ENCODE peak calls at places on chromosomes 3 and 15, in ten cellular contexts. One of them, this sample, is unnamed.

GRCh38 chr3:39147711-39148115 is 5.7 kb downstream of the CSRNP1 start:
- DNase-seq in activated B cell treated with CpG ODN at 0.5 μM for 24 hours: no peak
- DNase-seq in CD4-positive, alpha-beta T cell: no peak
- DNase-seq in kidney epithelial cell: no peak
- DNase-seq in heart right ventricle: no peak
- DNase-seq in colonic mucosa: peak; percentile 37
- DNase-seq in GM20000: no peak
- DNase-seq in upper lobe of right lung: no peak
- DNase-seq in osteocyte: no peak
- DNase-seq in WERI-Rb-1: peak; percentile 52
- DNase-seq in this sample: no peak

GRCh38 chr15:90955911-90956310 is 1.2 kb downstream of the RCCD1 start:
- DNase-seq in activated B cell treated with CpG ODN at 0.5 μM for 24 hours: no peak
- DNase-seq in CD4-positive, alpha-beta T cell: no peak
- DNase-seq in kidney epithelial cell: no peak
- DNase-seq in heart right ventricle: no peak
- DNase-seq in colonic mucosa: peak; percentile 85
- DNase-seq in GM20000: peak; percentile 40
- DNase-seq in upper lobe of right lung: no peak
- DNase-seq in osteocyte: no peak
- DNase-seq in WERI-Rb-1: no peak
- DNase-seq in this sample: no peak

GRCh38 chr15:30990036-30990435 is 1.4 kb downstream of the MTMR10 start:
- DNase-seq in activated B cell treated with CpG ODN at 0.5 μM for 24 hours: no peak
- DNase-seq in CD4-positive, alpha-beta T cell: no peak
- DNase-seq in kidney epithelial cell: no peak
- DNase-seq in heart right ventricle: no peak
- DNase-seq in colonic mucosa: no peak
- DNase-seq in GM20000: no peak
- DNase-seq in upper lobe of right lung: no peak
- DNase-seq in osteocyte: no peak
- DNase-seq in WERI-Rb-1: no peak
- DNase-seq in this sample: no peak

GRCh38 chr15:40567111-40567510 is 2.0 kb upstream of the RPUSD2 start:
- DNase-seq in activated B cell treated with CpG ODN at 0.5 μM for 24 hours: no peak
- DNase-seq in CD4-positive, alpha-beta T cell: no peak
- DNase-seq in kidney epithelial cell: no peak
- DNase-seq in heart right ventricle: no peak
- DNase-seq in colonic mucosa: no peak
- DNase-seq in GM20000: peak; percentile 36
- DNase-seq in upper lobe of right lung: no peak
- DNase-seq in osteocyte: no peak
- DNase-seq in WERI-Rb-1: peak; percentile 43
- DNase-seq in this sample: no peak

GRCh38 chr3:169362261-169362660 is 301.3 kb downstream of the MECOM start:
- DNase-seq in activated B cell treated with CpG ODN at 0.5 μM for 24 hours: no peak
- DNase-seq in CD4-positive, alpha-beta T cell: no peak
- DNase-seq in kidney epithelial cell: no peak
- DNase-seq in heart right ventricle: no peak
- DNase-seq in colonic mucosa: peak; percentile 78
- DNase-seq in GM20000: no peak
- DNase-seq in upper lobe of right lung: no peak
- DNase-seq in osteocyte: no peak
- DNase-seq in WERI-Rb-1: no peak
- DNase-seq in this sample: no peak

GRCh38 chr3:5002174-5002870 is 23.1 kb downstream of the BHLHE40 start:
- DNase-seq in activated B cell treated with CpG ODN at 0.5 μM for 24 hours: no peak
- DNase-seq in CD4-positive, alpha-beta T cell: peak; percentile 31
- DNase-seq in kidney epithelial cell: no peak
- DNase-seq in heart right ventricle: no peak
- DNase-seq in colonic mucosa: no peak
- DNase-seq in GM20000: no peak
- DNase-seq in upper lobe of right lung: no peak
- DNase-seq in osteocyte: no peak
- DNase-seq in WERI-Rb-1: no peak
- DNase-seq in this sample: no peak

GRCh38 chr3:150765949-150766720 is 3.2 kb upstream of the SIAH2 start:
- DNase-seq in activated B cell treated with CpG ODN at 0.5 μM for 24 hours: no peak
- DNase-seq in CD4-positive, alpha-beta T cell: no peak
- DNase-seq in kidney epithelial cell: no peak
- DNase-seq in heart right ventricle: no peak
- DNase-seq in colonic mucosa: no peak
- DNase-seq in GM20000: peak; percentile 51
- DNase-seq in upper lobe of right lung: no peak
- DNase-seq in osteocyte: no peak
- DNase-seq in WERI-Rb-1: no peak
- DNase-seq in this sample: no peak

GRCh38 chr3:9179826-9180763 is 69.4 kb downstream of the SRGAP3 start:
- DNase-seq in activated B cell treated with CpG ODN at 0.5 μM for 24 hours: no peak
- DNase-seq in CD4-positive, alpha-beta T cell: no peak
- DNase-seq in kidney epithelial cell: no peak
- DNase-seq in heart right ventricle: no peak
- DNase-seq in colonic mucosa: no peak
- DNase-seq in GM20000: peak; percentile 48
- DNase-seq in upper lobe of right lung: no peak
- DNase-seq in osteocyte: no peak
- DNase-seq in WERI-Rb-1: no peak
- DNase-seq in this sample: no peak

DNA sequence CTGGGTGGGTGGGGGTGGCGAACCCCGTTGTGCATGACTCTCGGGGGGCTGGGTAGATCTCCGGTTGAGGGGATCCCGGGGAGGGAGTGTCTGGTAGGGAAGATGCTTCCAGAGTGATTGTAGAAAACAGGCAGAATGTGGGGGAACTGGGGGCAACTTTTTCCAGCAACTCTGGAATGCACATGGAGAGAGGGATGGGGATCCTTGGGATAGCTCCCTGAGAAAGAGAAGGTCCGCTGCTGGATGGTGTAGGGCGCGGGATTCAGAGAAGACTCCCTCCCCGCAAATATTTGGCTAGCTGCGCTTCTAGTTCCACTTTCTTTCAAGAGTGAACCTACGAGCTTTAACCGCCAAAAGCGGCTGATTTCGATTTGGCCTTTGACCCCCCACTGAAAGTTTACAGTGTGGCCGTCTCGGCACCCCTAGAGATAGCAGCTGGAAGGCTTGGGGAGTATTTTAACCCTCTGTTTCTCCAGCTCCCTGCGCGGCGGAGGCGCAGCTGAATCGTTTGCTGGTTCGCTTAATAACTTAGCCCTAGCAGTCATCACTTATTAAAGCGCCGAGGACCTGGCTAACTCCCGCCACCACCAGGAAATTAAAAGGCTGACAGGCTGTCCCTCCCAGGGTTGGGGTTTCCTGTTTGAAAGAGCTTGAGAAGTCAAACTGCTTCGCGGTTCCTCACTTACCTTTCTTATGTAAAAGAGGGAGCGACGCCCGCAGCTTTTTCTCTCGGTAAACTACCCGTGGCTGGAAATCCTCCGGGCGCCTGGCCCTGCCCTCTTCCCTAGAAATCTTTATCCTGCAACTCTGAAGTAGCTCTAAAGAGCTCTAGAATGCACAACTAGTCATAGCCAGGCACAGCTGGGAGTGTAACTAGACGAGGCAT is 1.2 kb downstream of the PHLDB2 start:
- DNase-seq in activated B cell treated with CpG ODN at 0.5 μM for 24 hours: peak; percentile 52
- DNase-seq in CD4-positive, alpha-beta T cell: peak; percentile 34
- DNase-seq in kidney epithelial cell: no peak
- DNase-seq in heart right ventricle: peak; percentile 68
- DNase-seq in colonic mucosa: peak; percentile 66
- DNase-seq in GM20000: peak; percentile 83
- DNase-seq in upper lobe of right lung: peak; percentile 82
- DNase-seq in osteocyte: peak; percentile 87
- DNase-seq in WERI-Rb-1: peak; percentile 83
- DNase-seq in this sample: no peak
- TF ChIP-seq CTCF in activated B cell treated with CpG ODN at 0.5 μM for 24 hours: no peak
- TF ChIP-seq CTCF in CD4-positive, alpha-beta T cell: no peak
- TF ChIP-seq CTCF in kidney epithelial cell: peak; percentile 53
- TF ChIP-seq CTCF in heart right ventricle: peak; percentile 75
- TF ChIP-seq CTCF in colonic mucosa: peak; percentile 27
- TF ChIP-seq CTCF in GM20000: no peak
- TF ChIP-seq CTCF in upper lobe of right lung: peak; percentile 58
- TF ChIP-seq CTCF in osteocyte: peak; percentile 69
- TF ChIP-seq CTCF in WERI-Rb-1: peak; percentile 39
- TF ChIP-seq CTCF in this sample: peak; percentile 39

GRCh38 chr3:152922554-152922953 is 87.6 kb downstream of the P2RY1 start:
- DNase-seq in activated B cell treated with CpG ODN at 0.5 μM for 24 hours: no peak
- DNase-seq in CD4-positive, alpha-beta T cell: no peak
- DNase-seq in kidney epithelial cell: no peak
- DNase-seq in heart right ventricle: no peak
- DNase-seq in colonic mucosa: no peak
- DNase-seq in GM20000: no peak
- DNase-seq in upper lobe of right lung: no peak
- DNase-seq in osteocyte: no peak
- DNase-seq in WERI-Rb-1: no peak
- DNase-seq in this sample: no peak

GRCh38 chr3:152910966-152911365 is 76.0 kb downstream of the P2RY1 start:
- DNase-seq in activated B cell treated with CpG ODN at 0.5 μM for 24 hours: no peak
- DNase-seq in CD4-positive, alpha-beta T cell: no peak
- DNase-seq in kidney epithelial cell: no peak
- DNase-seq in heart right ventricle: no peak
- DNase-seq in colonic mucosa: no peak
- DNase-seq in GM20000: no peak
- DNase-seq in upper lobe of right lung: no peak
- DNase-seq in osteocyte: no peak
- DNase-seq in WERI-Rb-1: no peak
- DNase-seq in this sample: no peak

GRCh38 chr3:152915695-152916094 is 80.8 kb downstream of the P2RY1 start:
- DNase-seq in activated B cell treated with CpG ODN at 0.5 μM for 24 hours: no peak
- DNase-seq in CD4-positive, alpha-beta T cell: no peak
- DNase-seq in kidney epithelial cell: no peak
- DNase-seq in heart right ventricle: no peak
- DNase-seq in colonic mucosa: no peak
- DNase-seq in GM20000: no peak
- DNase-seq in upper lobe of right lung: no peak
- DNase-seq in osteocyte: no peak
- DNase-seq in WERI-Rb-1: no peak
- DNase-seq in this sample: no peak

GRCh38 chr3:152921351-152921750 is 86.4 kb downstream of the P2RY1 start:
- DNase-seq in activated B cell treated with CpG ODN at 0.5 μM for 24 hours: no peak
- DNase-seq in CD4-positive, alpha-beta T cell: no peak
- DNase-seq in kidney epithelial cell: no peak
- DNase-seq in heart right ventricle: no peak
- DNase-seq in colonic mucosa: no peak
- DNase-seq in GM20000: no peak
- DNase-seq in upper lobe of right lung: no peak
- DNase-seq in osteocyte: no peak
- DNase-seq in WERI-Rb-1: no peak
- DNase-seq in this sample: no peak

DNA sequence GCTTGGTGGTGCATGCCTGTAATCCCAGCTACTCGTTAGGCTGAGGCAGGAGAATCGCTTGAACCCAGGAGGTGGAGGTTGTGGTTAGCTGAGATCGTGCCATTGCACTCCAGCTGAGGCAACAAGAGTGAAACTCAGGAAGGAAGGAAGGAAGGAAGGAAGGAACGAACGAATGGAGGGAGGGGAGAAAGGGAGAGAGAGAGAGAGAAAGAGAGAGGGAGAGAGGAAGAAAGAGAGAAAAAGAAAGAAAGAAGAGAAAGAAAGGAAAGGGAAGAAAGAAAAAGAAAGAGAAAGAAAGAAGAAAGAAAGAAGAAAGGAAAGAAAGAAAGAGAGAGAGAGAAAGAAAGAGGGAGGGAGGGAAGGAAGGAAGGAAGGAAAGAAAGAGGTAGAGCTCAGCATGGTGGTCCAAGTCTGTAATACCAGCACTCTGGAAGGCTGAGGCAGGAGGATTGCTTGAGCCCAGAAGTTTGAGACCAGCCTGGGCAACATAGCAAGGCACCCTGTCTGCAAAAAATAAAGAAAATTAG is 81.9 kb downstream of the P2RY1 start:
- DNase-seq in activated B cell treated with CpG ODN at 0.5 μM for 24 hours: no peak
- DNase-seq in CD4-positive, alpha-beta T cell: no peak
- DNase-seq in kidney epithelial cell: no peak
- DNase-seq in heart right ventricle: no peak
- DNase-seq in colonic mucosa: no peak
- DNase-seq in GM20000: no peak
- DNase-seq in upper lobe of right lung: no peak
- DNase-seq in osteocyte: no peak
- DNase-seq in WERI-Rb-1: no peak
- DNase-seq in this sample: no peak
- TF ChIP-seq CTCF in activated B cell treated with CpG ODN at 0.5 μM for 24 hours: no peak
- TF ChIP-seq CTCF in CD4-positive, alpha-beta T cell: no peak
- TF ChIP-seq CTCF in kidney epithelial cell: no peak
- TF ChIP-seq CTCF in heart right ventricle: no peak
- TF ChIP-seq CTCF in colonic mucosa: no peak
- TF ChIP-seq CTCF in GM20000: no peak
- TF ChIP-seq CTCF in upper lobe of right lung: no peak
- TF ChIP-seq CTCF in osteocyte: no peak
- TF ChIP-seq CTCF in WERI-Rb-1: no peak
- TF ChIP-seq CTCF in this sample: no peak

DNA sequence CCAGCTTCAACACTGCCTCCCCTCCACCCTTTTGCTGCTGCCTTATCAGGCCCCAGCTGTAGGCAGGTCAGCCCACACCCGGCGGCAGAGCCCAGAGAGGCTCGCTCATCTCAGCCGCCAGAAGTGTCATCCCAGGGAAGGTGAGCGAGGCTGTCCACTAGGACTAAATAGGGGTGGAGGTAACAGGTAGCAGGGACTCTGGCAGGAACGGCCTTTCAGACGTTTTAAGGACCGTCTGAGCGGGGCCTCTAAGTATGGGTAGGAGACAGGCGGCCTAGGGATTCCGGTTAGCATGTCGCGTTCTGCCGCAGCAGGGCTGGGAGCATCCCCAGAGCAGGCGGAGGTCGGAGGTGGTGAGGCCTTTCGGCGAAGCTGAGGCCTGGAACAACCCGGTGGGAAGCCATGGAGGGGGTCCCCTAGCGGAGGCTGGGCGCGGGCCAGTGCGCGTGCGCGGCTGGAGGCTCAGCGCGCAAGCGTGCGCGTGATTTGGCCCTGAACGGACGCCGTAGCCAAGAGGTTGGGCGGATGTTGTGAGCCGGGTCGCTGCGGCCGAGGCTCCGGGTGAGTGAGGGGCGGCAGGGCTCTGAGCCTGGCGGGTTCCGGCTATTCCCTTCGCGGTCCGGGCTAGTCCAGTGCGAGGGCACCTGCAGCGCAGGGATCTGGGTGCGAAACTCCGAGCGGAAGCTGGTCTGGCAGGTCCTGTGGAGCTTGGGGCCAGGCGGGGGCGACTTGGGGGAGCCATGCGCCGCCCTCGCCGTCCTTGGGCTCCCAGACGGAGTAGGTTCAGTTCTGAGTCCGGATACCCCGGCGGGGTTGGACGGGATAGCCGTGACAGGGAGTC is at the start of the genes MST1 and RNF123:
- DNase-seq in activated B cell treated with CpG ODN at 0.5 μM for 24 hours: peak; percentile 95
- DNase-seq in CD4-positive, alpha-beta T cell: peak; percentile 92
- DNase-seq in kidney epithelial cell: peak; percentile 45
- DNase-seq in heart right ventricle: peak; percentile 94
- DNase-seq in colonic mucosa: peak; percentile 90
- DNase-seq in GM20000: peak; percentile 93
- DNase-seq in upper lobe of right lung: peak; percentile 96
- DNase-seq in osteocyte: peak; percentile 97
- DNase-seq in WERI-Rb-1: peak; percentile 92
- DNase-seq in this sample: peak; percentile 98
- TF ChIP-seq CTCF in activated B cell treated with CpG ODN at 0.5 μM for 24 hours: no peak
- TF ChIP-seq CTCF in CD4-positive, alpha-beta T cell: peak; percentile 55
- TF ChIP-seq CTCF in kidney epithelial cell: peak; percentile 45
- TF ChIP-seq CTCF in heart right ventricle: peak; percentile 57
- TF ChIP-seq CTCF in colonic mucosa: peak; percentile 21
- TF ChIP-seq CTCF in GM20000: no peak
- TF ChIP-seq CTCF in upper lobe of right lung: peak; percentile 41
- TF ChIP-seq CTCF in osteocyte: peak; percentile 51
- TF ChIP-seq CTCF in WERI-Rb-1: peak; percentile 40
- TF ChIP-seq CTCF in this sample: no peak

DNA sequence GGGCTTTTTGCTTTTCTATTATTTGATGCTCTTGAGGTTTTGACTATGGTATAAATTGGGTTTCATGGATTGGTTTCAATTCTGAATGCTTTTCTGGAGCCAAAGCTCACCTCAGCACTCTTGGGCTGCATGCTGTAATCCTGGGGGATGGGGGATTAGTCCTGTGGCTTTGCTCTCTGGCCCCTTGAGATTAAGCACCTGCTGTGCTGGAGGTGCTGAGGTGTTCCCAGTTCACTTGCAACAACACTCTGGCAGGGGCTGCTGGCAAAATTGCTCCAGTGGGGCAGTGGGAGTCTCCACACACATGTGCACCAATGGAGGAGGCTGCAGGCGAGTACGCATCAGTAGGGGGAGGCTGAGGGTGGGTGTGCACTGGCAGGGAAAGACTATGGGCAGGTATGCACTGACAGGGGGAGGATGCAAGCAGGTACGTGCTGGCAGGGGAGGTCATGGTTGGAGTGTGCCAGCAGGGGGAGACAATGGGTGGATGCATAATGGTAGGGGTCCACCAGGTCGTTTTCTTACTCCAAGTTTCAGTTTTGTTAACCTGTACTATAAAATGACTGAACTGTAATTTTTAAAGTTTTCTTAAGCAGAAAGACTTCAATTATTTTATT is 489.2 kb downstream of the FGF12 start:
- DNase-seq in activated B cell treated with CpG ODN at 0.5 μM for 24 hours: no peak
- DNase-seq in CD4-positive, alpha-beta T cell: no peak
- DNase-seq in kidney epithelial cell: no peak
- DNase-seq in heart right ventricle: no peak
- DNase-seq in colonic mucosa: no peak
- DNase-seq in GM20000: no peak
- DNase-seq in upper lobe of right lung: no peak
- DNase-seq in osteocyte: no peak
- DNase-seq in WERI-Rb-1: peak; percentile 60
- DNase-seq in this sample: no peak
- TF ChIP-seq CTCF in activated B cell treated with CpG ODN at 0.5 μM for 24 hours: no peak
- TF ChIP-seq CTCF in CD4-positive, alpha-beta T cell: no peak
- TF ChIP-seq CTCF in kidney epithelial cell: no peak
- TF ChIP-seq CTCF in heart right ventricle: no peak
- TF ChIP-seq CTCF in colonic mucosa: no peak
- TF ChIP-seq CTCF in GM20000: no peak
- TF ChIP-seq CTCF in upper lobe of right lung: no peak
- TF ChIP-seq CTCF in osteocyte: no peak
- TF ChIP-seq CTCF in WERI-Rb-1: peak; percentile 47
- TF ChIP-seq CTCF in this sample: no peak